ENCODE peak calls at places on chromosomes 16 and 17, in eight cellular contexts. One of them, this sample, is unnamed.

GRCh38 chr17:50835563-50836231 is at the start of gene WFIKKN2:
- DNase-seq in esophagus squamous epithelium: no peak
- DNase-seq in AG10803: no peak
- DNase-seq in endodermal cell: no peak
- DNase-seq in glutamatergic neuron: no peak
- DNase-seq in heart left ventricle: no peak
- DNase-seq in HFFc6: no peak
- DNase-seq in neural progenitor cell: peak; percentile 48
- DNase-seq in this sample: no peak

GRCh38 chr16:66155933-66156332 is 210.6 kb upstream of the CDH5 start:
- DNase-seq in esophagus squamous epithelium: no peak
- DNase-seq in AG10803: no peak
- DNase-seq in endodermal cell: no peak
- DNase-seq in glutamatergic neuron: no peak
- DNase-seq in heart left ventricle: no peak
- DNase-seq in HFFc6: no peak
- DNase-seq in neural progenitor cell: no peak
- DNase-seq in this sample: no peak

GRCh38 chr16:79250457-79251098 is 350.0 kb downstream of the MAF start:
- DNase-seq in esophagus squamous epithelium: no peak
- DNase-seq in AG10803: no peak
- DNase-seq in endodermal cell: no peak
- DNase-seq in glutamatergic neuron: no peak
- DNase-seq in heart left ventricle: no peak
- DNase-seq in HFFc6: no peak
- DNase-seq in neural progenitor cell: no peak
- DNase-seq in this sample: no peak

GRCh38 chr17:39652635-39653315 is 12.4 kb upstream of the TCAP start:
- DNase-seq in esophagus squamous epithelium: no peak
- DNase-seq in AG10803: no peak
- DNase-seq in endodermal cell: peak; percentile 91
- DNase-seq in glutamatergic neuron: no peak
- DNase-seq in heart left ventricle: no peak
- DNase-seq in HFFc6: no peak
- DNase-seq in neural progenitor cell: peak; percentile 85
- DNase-seq in this sample: no peak

GRCh38 chr17:2736956-2737355 is 12.5 kb downstream of the CCDC92B start:
- DNase-seq in esophagus squamous epithelium: no peak
- DNase-seq in AG10803: no peak
- DNase-seq in endodermal cell: no peak
- DNase-seq in glutamatergic neuron: peak; percentile 61
- DNase-seq in heart left ventricle: no peak
- DNase-seq in HFFc6: no peak
- DNase-seq in neural progenitor cell: no peak
- DNase-seq in this sample: no peak

GRCh38 chr17:73498176-73498575 is 146.1 kb downstream of the SDK2 start:
- DNase-seq in esophagus squamous epithelium: no peak
- DNase-seq in AG10803: no peak
- DNase-seq in endodermal cell: no peak
- DNase-seq in glutamatergic neuron: no peak
- DNase-seq in heart left ventricle: no peak
- DNase-seq in HFFc6: no peak
- DNase-seq in neural progenitor cell: no peak
- DNase-seq in this sample: no peak

GRCh38 chr17:57294629-57295501 is 38.5 kb downstream of the MSI2 start:
- DNase-seq in esophagus squamous epithelium: no peak
- DNase-seq in AG10803: no peak
- DNase-seq in endodermal cell: peak; percentile 70
- DNase-seq in glutamatergic neuron: peak; percentile 42
- DNase-seq in heart left ventricle: no peak
- DNase-seq in HFFc6: peak; percentile 23
- DNase-seq in neural progenitor cell: no peak
- DNase-seq in this sample: no peak

GRCh38 chr16:70715113-70715711 is 29.4 kb upstream of the MTSS2 start:
- DNase-seq in esophagus squamous epithelium: no peak
- DNase-seq in AG10803: peak; percentile 99
- DNase-seq in endodermal cell: no peak
- DNase-seq in glutamatergic neuron: no peak
- DNase-seq in heart left ventricle: peak; percentile 90
- DNase-seq in HFFc6: peak; percentile 100
- DNase-seq in neural progenitor cell: no peak
- DNase-seq in this sample: no peak

GRCh38 chr17:48545539-48545938 is 630 bp upstream of the HOXB2 start:
- DNase-seq in esophagus squamous epithelium: no peak
- DNase-seq in AG10803: no peak
- DNase-seq in endodermal cell: no peak
- DNase-seq in glutamatergic neuron: no peak
- DNase-seq in heart left ventricle: no peak
- DNase-seq in HFFc6: no peak
- DNase-seq in neural progenitor cell: peak; percentile 1
- DNase-seq in this sample: no peak

GRCh38 chr16:67666032-67666537 is 465 bp downstream of the ENKD1 start:
- DNase-seq in esophagus squamous epithelium: no peak
- DNase-seq in AG10803: no peak
- DNase-seq in endodermal cell: peak; percentile 80
- DNase-seq in glutamatergic neuron: peak; percentile 82
- DNase-seq in heart left ventricle: no peak
- DNase-seq in HFFc6: no peak
- DNase-seq in neural progenitor cell: peak; percentile 79
- DNase-seq in this sample: no peak

GRCh38 chr17:15436399-15437369 is 30.7 kb downstream of the CDRT4 start:
- DNase-seq in esophagus squamous epithelium: no peak
- DNase-seq in AG10803: peak; percentile 50
- DNase-seq in endodermal cell: peak; percentile 85
- DNase-seq in glutamatergic neuron: no peak
- DNase-seq in heart left ventricle: peak; percentile 72
- DNase-seq in HFFc6: no peak
- DNase-seq in neural progenitor cell: no peak
- DNase-seq in this sample: no peak

GRCh38 chr17:80565347-80566053 is 20.9 kb downstream of the RPTOR start:
- DNase-seq in esophagus squamous epithelium: no peak
- DNase-seq in AG10803: no peak
- DNase-seq in endodermal cell: peak; percentile 74
- DNase-seq in glutamatergic neuron: peak; percentile 54
- DNase-seq in heart left ventricle: no peak
- DNase-seq in HFFc6: no peak
- DNase-seq in neural progenitor cell: peak; percentile 57
- DNase-seq in this sample: no peak

GRCh38 chr16:19375561-19376158 is 42.0 kb upstream of the TMC5 start:
- DNase-seq in esophagus squamous epithelium: no peak
- DNase-seq in AG10803: peak; percentile 38
- DNase-seq in endodermal cell: peak; percentile 74
- DNase-seq in glutamatergic neuron: peak; percentile 58
- DNase-seq in heart left ventricle: no peak
- DNase-seq in HFFc6: peak; percentile 26
- DNase-seq in neural progenitor cell: peak; percentile 78
- DNase-seq in this sample: no peak

GRCh38 chr17:64403881-64404460 is 13.3 kb upstream of the PECAM1 start:
- DNase-seq in esophagus squamous epithelium: no peak
- DNase-seq in AG10803: no peak
- DNase-seq in endodermal cell: no peak
- DNase-seq in glutamatergic neuron: no peak
- DNase-seq in heart left ventricle: no peak
- DNase-seq in HFFc6: no peak
- DNase-seq in neural progenitor cell: no peak
- DNase-seq in this sample: no peak

GRCh38 chr17:29140051-29140582 is 40.1 kb downstream of the MYO18A start:
- DNase-seq in esophagus squamous epithelium: no peak
- DNase-seq in AG10803: peak; percentile 63
- DNase-seq in endodermal cell: peak; percentile 94
- DNase-seq in glutamatergic neuron: peak; percentile 85
- DNase-seq in heart left ventricle: peak; percentile 94
- DNase-seq in HFFc6: peak; percentile 68
- DNase-seq in neural progenitor cell: peak; percentile 86
- DNase-seq in this sample: peak; percentile 83

GRCh38 chr17:51764387-51764971 is 394.0 kb downstream of the CA10 start:
- DNase-seq in esophagus squamous epithelium: no peak
- DNase-seq in AG10803: peak; percentile 69
- DNase-seq in endodermal cell: peak; percentile 91
- DNase-seq in glutamatergic neuron: peak; percentile 64
- DNase-seq in heart left ventricle: no peak
- DNase-seq in HFFc6: peak; percentile 48
- DNase-seq in neural progenitor cell: peak; percentile 84
- DNase-seq in this sample: peak; percentile 8

GRCh38 chr17:9645858-9646555 is 690 bp downstream of the USP43 start:
- DNase-seq in esophagus squamous epithelium: no peak
- DNase-seq in AG10803: no peak
- DNase-seq in endodermal cell: peak; percentile 92
- DNase-seq in glutamatergic neuron: peak; percentile 47
- DNase-seq in heart left ventricle: peak; percentile 61
- DNase-seq in HFFc6: no peak
- DNase-seq in neural progenitor cell: peak; percentile 73
- DNase-seq in this sample: peak; percentile 39

GRCh38 chr17:3531266-3532101 is 26.1 kb downstream of the TRPV3 start:
- DNase-seq in esophagus squamous epithelium: no peak
- DNase-seq in AG10803: no peak
- DNase-seq in endodermal cell: no peak
- DNase-seq in glutamatergic neuron: no peak
- DNase-seq in heart left ventricle: peak; percentile 66
- DNase-seq in HFFc6: no peak
- DNase-seq in neural progenitor cell: no peak
- DNase-seq in this sample: no peak

GRCh38 chr17:46870116-46870803 is 18.9 kb downstream of the WNT9B start:
- DNase-seq in esophagus squamous epithelium: no peak
- DNase-seq in AG10803: no peak
- DNase-seq in endodermal cell: no peak
- DNase-seq in glutamatergic neuron: no peak
- DNase-seq in heart left ventricle: no peak
- DNase-seq in HFFc6: no peak
- DNase-seq in neural progenitor cell: no peak
- DNase-seq in this sample: no peak

GRCh38 chr17:12985431-12986285 is 32.2 kb downstream of the ELAC2 start:
- DNase-seq in esophagus squamous epithelium: no peak
- DNase-seq in AG10803: peak; percentile 17
- DNase-seq in endodermal cell: no peak
- DNase-seq in glutamatergic neuron: no peak
- DNase-seq in heart left ventricle: no peak
- DNase-seq in HFFc6: no peak
- DNase-seq in neural progenitor cell: no peak
- DNase-seq in this sample: no peak

GRCh38 chr17:20944014-20944905 is 98.6 kb downstream of the USP22 start:
- DNase-seq in esophagus squamous epithelium: no peak
- DNase-seq in AG10803: no peak
- DNase-seq in endodermal cell: peak; percentile 93
- DNase-seq in glutamatergic neuron: peak; percentile 34
- DNase-seq in heart left ventricle: no peak
- DNase-seq in HFFc6: no peak
- DNase-seq in neural progenitor cell: peak; percentile 19
- DNase-seq in this sample: no peak

GRCh38 chr16:88309905-88310259 is 72.9 kb upstream of the ZNF469 start:
- DNase-seq in esophagus squamous epithelium: no peak
- DNase-seq in AG10803: no peak
- DNase-seq in endodermal cell: no peak
- DNase-seq in glutamatergic neuron: no peak
- DNase-seq in heart left ventricle: peak; percentile 37
- DNase-seq in HFFc6: no peak
- DNase-seq in neural progenitor cell: no peak
- DNase-seq in this sample: no peak
- TF ChIP-seq CTCF in esophagus squamous epithelium: no peak
- TF ChIP-seq CTCF in AG10803: no peak
- TF ChIP-seq CTCF in endodermal cell: peak; percentile 31
- TF ChIP-seq CTCF in glutamatergic neuron: no peak
- TF ChIP-seq CTCF in heart left ventricle: no peak
- TF ChIP-seq CTCF in HFFc6: peak; percentile 36
- TF ChIP-seq CTCF in neural progenitor cell: peak; percentile 37
- TF ChIP-seq CTCF in this sample: no peak

GRCh38 chr17:78401891-78402290 is 23.4 kb downstream of the PGS1 start:
- DNase-seq in esophagus squamous epithelium: no peak
- DNase-seq in AG10803: no peak
- DNase-seq in endodermal cell: no peak
- DNase-seq in glutamatergic neuron: no peak
- DNase-seq in heart left ventricle: no peak
- DNase-seq in HFFc6: no peak
- DNase-seq in neural progenitor cell: no peak
- DNase-seq in this sample: no peak
- TF ChIP-seq CTCF in esophagus squamous epithelium: no peak
- TF ChIP-seq CTCF in AG10803: no peak
- TF ChIP-seq CTCF in endodermal cell: no peak
- TF ChIP-seq CTCF in glutamatergic neuron: no peak
- TF ChIP-seq CTCF in heart left ventricle: no peak
- TF ChIP-seq CTCF in HFFc6: no peak
- TF ChIP-seq CTCF in neural progenitor cell: no peak
- TF ChIP-seq CTCF in this sample: no peak

DNA sequence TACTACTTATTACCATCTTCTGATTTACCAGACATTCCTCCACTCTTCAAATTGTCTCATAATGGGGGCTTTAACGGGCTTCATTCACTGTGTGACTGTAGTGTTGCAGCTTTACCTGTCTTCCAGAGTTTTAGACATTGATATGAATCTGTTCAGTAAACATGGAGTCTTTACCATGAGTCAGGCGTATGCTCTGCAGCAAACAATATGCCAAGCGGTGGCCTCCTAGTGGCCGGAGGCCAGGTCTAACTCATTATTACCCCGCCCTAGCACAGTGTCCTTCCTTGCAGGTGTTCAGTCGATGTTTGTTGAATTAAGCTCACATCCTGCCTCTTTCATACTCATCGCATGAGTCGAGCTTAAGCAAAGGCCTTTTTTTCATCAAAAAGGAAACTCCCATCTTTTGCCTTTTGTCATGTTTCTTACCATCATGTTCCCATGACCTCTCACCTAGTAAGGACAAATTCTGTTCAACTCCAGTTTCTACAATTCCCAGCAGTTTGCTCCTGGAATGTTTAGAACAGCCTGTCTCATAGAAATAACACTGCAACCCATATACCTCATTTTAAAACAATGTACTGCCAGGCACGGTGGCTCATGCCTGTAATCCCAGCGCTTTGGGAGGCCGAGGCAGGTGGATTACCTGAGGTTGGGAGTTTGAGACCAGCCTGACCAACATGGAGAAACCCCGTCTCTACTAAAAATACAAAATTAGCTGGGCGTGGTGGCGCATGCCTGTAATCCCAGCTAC is 39.4 kb downstream of the TUBD1 start:
- DNase-seq in esophagus squamous epithelium: no peak
- DNase-seq in AG10803: peak; percentile 92
- DNase-seq in endodermal cell: peak; percentile 89
- DNase-seq in glutamatergic neuron: peak; percentile 28
- DNase-seq in heart left ventricle: no peak
- DNase-seq in HFFc6: peak; percentile 69
- DNase-seq in neural progenitor cell: peak; percentile 16
- DNase-seq in this sample: no peak
- TF ChIP-seq CTCF in esophagus squamous epithelium: no peak
- TF ChIP-seq CTCF in AG10803: peak; percentile 31
- TF ChIP-seq CTCF in endodermal cell: peak; percentile 72
- TF ChIP-seq CTCF in glutamatergic neuron: peak; percentile 36
- TF ChIP-seq CTCF in heart left ventricle: peak; percentile 13
- TF ChIP-seq CTCF in HFFc6: peak; percentile 77
- TF ChIP-seq CTCF in neural progenitor cell: peak; percentile 39
- TF ChIP-seq CTCF in this sample: peak; percentile 75

GRCh38 chr17:75084039-75084660 is 3.6 kb upstream of the SLC16A5 start:
- DNase-seq in esophagus squamous epithelium: no peak
- DNase-seq in AG10803: no peak
- DNase-seq in endodermal cell: peak; percentile 50
- DNase-seq in glutamatergic neuron: no peak
- DNase-seq in heart left ventricle: no peak
- DNase-seq in HFFc6: no peak
- DNase-seq in neural progenitor cell: no peak
- DNase-seq in this sample: no peak
- TF ChIP-seq CTCF in esophagus squamous epithelium: no peak
- TF ChIP-seq CTCF in AG10803: no peak
- TF ChIP-seq CTCF in endodermal cell: no peak
- TF ChIP-seq CTCF in glutamatergic neuron: no peak
- TF ChIP-seq CTCF in heart left ventricle: no peak
- TF ChIP-seq CTCF in HFFc6: no peak
- TF ChIP-seq CTCF in neural progenitor cell: no peak
- TF ChIP-seq CTCF in this sample: no peak

This sample was measured in GM06990.